ENCODE peak calls at places on chromosomes 6 and 20, in six cellular contexts. One of them, this sample, is unnamed.

GRCh38 chr6:97438011-97438671 is 155.1 kb upstream of the MMS22L start:
- DNase-seq in mesenchymal stem cell: no peak
- DNase-seq in CD8-positive, alpha-beta T cell: no peak
- DNase-seq in thoracic aorta: no peak
- DNase-seq in cardiac muscle cell: no peak
- DNase-seq in astrocyte: no peak
- DNase-seq in this sample: no peak

GRCh38 chr6:167766986-167767714 is 59.6 kb upstream of the AFDN start:
- DNase-seq in mesenchymal stem cell: no peak
- DNase-seq in cardiac muscle cell: no peak
- DNase-seq in astrocyte: no peak
- DNase-seq in thoracic aorta: no peak
- DNase-seq in CD8-positive, alpha-beta T cell: no peak
- DNase-seq in this sample: no peak

GRCh38 chr20:48787861-48788375 is 39.9 kb downstream of the PREX1 start:
- DNase-seq in CD8-positive, alpha-beta T cell: no peak
- DNase-seq in thoracic aorta: no peak
- DNase-seq in astrocyte: peak; percentile 68
- DNase-seq in cardiac muscle cell: peak; percentile 45
- DNase-seq in mesenchymal stem cell: peak; percentile 18
- DNase-seq in this sample: no peak

GRCh38 chr6:161400650-161401049 is 126.8 kb upstream of the AGPAT4 start:
- DNase-seq in cardiac muscle cell: peak; percentile 13
- DNase-seq in astrocyte: peak; percentile 38
- DNase-seq in CD8-positive, alpha-beta T cell: no peak
- DNase-seq in mesenchymal stem cell: no peak
- DNase-seq in thoracic aorta: no peak
- DNase-seq in this sample: no peak

GRCh38 chr6:112331306-112331705 is 15.8 kb upstream of the RFPL4B start:
- DNase-seq in mesenchymal stem cell: no peak
- DNase-seq in thoracic aorta: no peak
- DNase-seq in astrocyte: peak; percentile 43
- DNase-seq in cardiac muscle cell: no peak
- DNase-seq in CD8-positive, alpha-beta T cell: no peak
- DNase-seq in this sample: no peak

GRCh38 chr20:15789083-15789482 is 784.2 kb downstream of the KIF16B start:
- DNase-seq in mesenchymal stem cell: no peak
- DNase-seq in thoracic aorta: no peak
- DNase-seq in cardiac muscle cell: no peak
- DNase-seq in CD8-positive, alpha-beta T cell: no peak
- DNase-seq in astrocyte: no peak
- DNase-seq in this sample: no peak

GRCh38 chr6:124203106-124203811 is 399.6 kb downstream of the NKAIN2 start:
- DNase-seq in mesenchymal stem cell: peak; percentile 43
- DNase-seq in CD8-positive, alpha-beta T cell: no peak
- DNase-seq in thoracic aorta: no peak
- DNase-seq in astrocyte: peak; percentile 32
- DNase-seq in cardiac muscle cell: peak; percentile 32
- DNase-seq in this sample: no peak

GRCh38 chr6:34027939-34028441 is 117.9 kb downstream of the GRM4 start:
- DNase-seq in thoracic aorta: no peak
- DNase-seq in cardiac muscle cell: no peak
- DNase-seq in mesenchymal stem cell: no peak
- DNase-seq in astrocyte: no peak
- DNase-seq in CD8-positive, alpha-beta T cell: no peak
- DNase-seq in this sample: no peak

GRCh38 chr20:17786221-17786718 is 86.5 kb downstream of the BANF2 start:
- DNase-seq in thoracic aorta: no peak
- DNase-seq in cardiac muscle cell: peak; percentile 72
- DNase-seq in mesenchymal stem cell: peak; percentile 48
- DNase-seq in CD8-positive, alpha-beta T cell: no peak
- DNase-seq in astrocyte: peak; percentile 75
- DNase-seq in this sample: no peak

GRCh38 chr6:152983637-152984386 is 971 bp upstream of the FBXO5 start:
- DNase-seq in cardiac muscle cell: peak; percentile 80
- DNase-seq in astrocyte: peak; percentile 70
- DNase-seq in CD8-positive, alpha-beta T cell: peak; percentile 71
- DNase-seq in mesenchymal stem cell: peak; percentile 78
- DNase-seq in thoracic aorta: peak; percentile 83
- DNase-seq in this sample: peak; percentile 95

GRCh38 chr20:49096212-49096730 is 50.2 kb downstream of the CSE1L start:
- DNase-seq in mesenchymal stem cell: no peak
- DNase-seq in thoracic aorta: no peak
- DNase-seq in astrocyte: no peak
- DNase-seq in cardiac muscle cell: no peak
- DNase-seq in CD8-positive, alpha-beta T cell: no peak
- DNase-seq in this sample: no peak

GRCh38 chr6:53359843-53360834 is 11.4 kb upstream of the ELOVL5 start:
- DNase-seq in mesenchymal stem cell: peak; percentile 56
- DNase-seq in astrocyte: peak; percentile 43
- DNase-seq in cardiac muscle cell: peak; percentile 42
- DNase-seq in CD8-positive, alpha-beta T cell: no peak
- DNase-seq in thoracic aorta: no peak
- DNase-seq in this sample: no peak

GRCh38 chr6:162974685-162975084 is 246.9 kb downstream of the PACRG start:
- DNase-seq in cardiac muscle cell: no peak
- DNase-seq in mesenchymal stem cell: no peak
- DNase-seq in CD8-positive, alpha-beta T cell: no peak
- DNase-seq in astrocyte: no peak
- DNase-seq in thoracic aorta: no peak
- DNase-seq in this sample: no peak

GRCh38 chr6:105087571-105088211 is 92.1 kb downstream of the POPDC3 start:
- DNase-seq in CD8-positive, alpha-beta T cell: no peak
- DNase-seq in thoracic aorta: no peak
- DNase-seq in mesenchymal stem cell: peak; percentile 61
- DNase-seq in cardiac muscle cell: peak; percentile 76
- DNase-seq in astrocyte: peak; percentile 24
- DNase-seq in this sample: peak; percentile 23

GRCh38 chr20:35311409-35311808 is 19.2 kb upstream of the FAM83C start:
- DNase-seq in thoracic aorta: no peak
- DNase-seq in astrocyte: peak; percentile 64
- DNase-seq in cardiac muscle cell: no peak
- DNase-seq in CD8-positive, alpha-beta T cell: no peak
- DNase-seq in mesenchymal stem cell: no peak
- DNase-seq in this sample: peak; percentile 55

DNA sequence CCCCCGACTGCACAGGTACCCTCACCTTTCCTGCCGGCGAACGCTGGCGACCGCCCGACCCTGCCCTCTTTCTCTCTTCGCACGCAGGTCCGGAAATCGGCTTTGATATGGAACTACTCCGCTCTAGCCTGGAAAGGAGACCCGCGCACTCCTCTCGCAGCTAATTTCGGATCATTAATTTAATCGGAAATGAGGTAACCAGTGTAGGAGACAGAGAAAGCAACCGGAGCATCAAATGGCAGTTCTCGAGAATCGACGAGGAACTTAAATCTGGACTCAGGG is 946 bp upstream of the ATXN1 start:
- DNase-seq in astrocyte: no peak
- DNase-seq in thoracic aorta: no peak
- DNase-seq in cardiac muscle cell: peak; percentile 24
- DNase-seq in CD8-positive, alpha-beta T cell: no peak
- DNase-seq in mesenchymal stem cell: peak; percentile 73
- DNase-seq in this sample: no peak
- H3K4me1 ChIP-seq in astrocyte: peaks cover 56% of the 10 kb centered on the region
- H3K4me1 ChIP-seq in thoracic aorta: peaks cover 16% of the 10 kb centered on the region
- H3K4me1 ChIP-seq in cardiac muscle cell: peaks cover 17% of the 10 kb centered on the region
- H3K4me1 ChIP-seq in CD8-positive, alpha-beta T cell: peaks cover 30% of the 10 kb centered on the region
- H3K4me1 ChIP-seq in mesenchymal stem cell: peaks cover 9% of the 10 kb centered on the region
- H3K4me1 ChIP-seq in this sample: peaks cover 54% of the 10 kb centered on the region

GRCh38 chr20:62211769-62212288 is 8.2 kb downstream of the HRH3 start:
- DNase-seq in thoracic aorta: no peak
- DNase-seq in mesenchymal stem cell: no peak
- DNase-seq in CD8-positive, alpha-beta T cell: no peak
- DNase-seq in astrocyte: no peak
- DNase-seq in cardiac muscle cell: no peak
- DNase-seq in this sample: no peak

GRCh38 chr20:62214067-62214466 is 6.0 kb downstream of the HRH3 start:
- DNase-seq in thoracic aorta: no peak
- DNase-seq in CD8-positive, alpha-beta T cell: no peak
- DNase-seq in cardiac muscle cell: no peak
- DNase-seq in astrocyte: no peak
- DNase-seq in mesenchymal stem cell: no peak
- DNase-seq in this sample: no peak

GRCh38 chr20:62211216-62211615 is 8.9 kb downstream of the HRH3 start:
- DNase-seq in thoracic aorta: no peak
- DNase-seq in astrocyte: no peak
- DNase-seq in cardiac muscle cell: no peak
- DNase-seq in CD8-positive, alpha-beta T cell: no peak
- DNase-seq in mesenchymal stem cell: no peak
- DNase-seq in this sample: no peak

GRCh38 chr20:62210496-62210855 is 9.6 kb downstream of the HRH3 start:
- DNase-seq in CD8-positive, alpha-beta T cell: no peak
- DNase-seq in thoracic aorta: no peak
- DNase-seq in cardiac muscle cell: no peak
- DNase-seq in mesenchymal stem cell: no peak
- DNase-seq in astrocyte: no peak
- DNase-seq in this sample: no peak

GRCh38 chr20:62212309-62212708 is 7.8 kb downstream of the HRH3 start:
- DNase-seq in CD8-positive, alpha-beta T cell: no peak
- DNase-seq in astrocyte: no peak
- DNase-seq in cardiac muscle cell: no peak
- DNase-seq in mesenchymal stem cell: no peak
- DNase-seq in thoracic aorta: no peak
- DNase-seq in this sample: no peak
- H3K4me1 ChIP-seq in CD8-positive, alpha-beta T cell: no peaks in the 10 kb centered on the region
- H3K4me1 ChIP-seq in astrocyte: no peaks in the 10 kb centered on the region
- H3K4me1 ChIP-seq in cardiac muscle cell: peaks cover 4% of the 10 kb centered on the region
- H3K4me1 ChIP-seq in mesenchymal stem cell: peaks cover 6% of the 10 kb centered on the region
- H3K4me1 ChIP-seq in thoracic aorta: no peaks in the 10 kb centered on the region
- H3K4me1 ChIP-seq in this sample: no peaks in the 10 kb centered on the region

GRCh38 chr20:23132930-23133559 is 46.9 kb upstream of the CD93 start:
- DNase-seq in thoracic aorta: no peak
- DNase-seq in mesenchymal stem cell: no peak
- DNase-seq in cardiac muscle cell: peak; percentile 37
- DNase-seq in astrocyte: no peak
- DNase-seq in CD8-positive, alpha-beta T cell: no peak
- DNase-seq in this sample: no peak
- H3K4me1 ChIP-seq in thoracic aorta: no peaks in the 10 kb centered on the region
- H3K4me1 ChIP-seq in mesenchymal stem cell: peaks cover 5% of the 10 kb centered on the region
- H3K4me1 ChIP-seq in cardiac muscle cell: peaks cover 11% of the 10 kb centered on the region
- H3K4me1 ChIP-seq in astrocyte: no peaks in the 10 kb centered on the region
- H3K4me1 ChIP-seq in CD8-positive, alpha-beta T cell: no peaks in the 10 kb centered on the region
- H3K4me1 ChIP-seq in this sample: no peaks in the 10 kb centered on the region

DNA sequence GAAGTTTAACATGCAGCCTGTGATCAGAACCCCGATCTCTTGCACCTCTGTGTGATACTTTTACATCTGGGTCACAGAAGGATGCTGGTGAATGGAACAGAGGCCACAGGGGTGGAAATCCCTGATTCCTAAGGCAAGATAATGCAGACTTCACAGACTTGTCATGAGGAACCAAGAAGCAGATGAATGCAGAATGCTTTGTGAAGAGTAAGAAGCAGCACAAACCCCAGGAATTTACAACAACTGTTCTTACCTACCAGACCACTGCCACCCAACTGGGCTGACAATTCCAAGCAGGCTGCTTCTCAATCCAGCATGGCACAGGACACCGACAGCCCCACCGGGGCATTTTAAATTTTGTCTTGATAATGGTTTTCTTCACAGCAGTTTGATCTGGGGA is 113.2 kb upstream of the CD93 start:
- DNase-seq in thoracic aorta: no peak
- DNase-seq in astrocyte: no peak
- DNase-seq in cardiac muscle cell: no peak
- DNase-seq in mesenchymal stem cell: no peak
- DNase-seq in CD8-positive, alpha-beta T cell: no peak
- DNase-seq in this sample: no peak
- H3K4me1 ChIP-seq in thoracic aorta: no peaks in the 10 kb centered on the region
- H3K4me1 ChIP-seq in astrocyte: no peaks in the 10 kb centered on the region
- H3K4me1 ChIP-seq in cardiac muscle cell: peaks cover 6% of the 10 kb centered on the region
- H3K4me1 ChIP-seq in mesenchymal stem cell: peaks cover 1% of the 10 kb centered on the region
- H3K4me1 ChIP-seq in CD8-positive, alpha-beta T cell: no peaks in the 10 kb centered on the region
- H3K4me1 ChIP-seq in this sample: no peaks in the 10 kb centered on the region

This sample was measured in transverse colon.